ENCODE peak calls at places on chromosomes 7 and 10, in nine cellular contexts. One of them, this sample, is unnamed.

GRCh38 chr7:143987513-143987912 is 12.6 kb upstream of the OR6B1 start:
- DNase-seq in NT2/D1: no peak
- DNase-seq in heart left ventricle: no peak
- DNase-seq in uterus: no peak
- DNase-seq in skeletal muscle cell: no peak
- DNase-seq in breast epithelium: no peak
- DNase-seq in cardiac muscle cell: no peak
- DNase-seq in right cardiac atrium: no peak
- DNase-seq in pancreas: no peak
- DNase-seq in this sample: no peak

GRCh38 chr7:122622682-122623081 is 76.2 kb downstream of the RNF133 start:
- DNase-seq in NT2/D1: no peak
- DNase-seq in heart left ventricle: no peak
- DNase-seq in uterus: no peak
- DNase-seq in skeletal muscle cell: no peak
- DNase-seq in breast epithelium: no peak
- DNase-seq in cardiac muscle cell: no peak
- DNase-seq in right cardiac atrium: no peak
- DNase-seq in pancreas: no peak
- DNase-seq in this sample: no peak

GRCh38 chr7:64187408-64187807 is 19.6 kb upstream of the ZNF735 start:
- DNase-seq in NT2/D1: no peak
- DNase-seq in heart left ventricle: no peak
- DNase-seq in uterus: no peak
- DNase-seq in skeletal muscle cell: no peak
- DNase-seq in breast epithelium: no peak
- DNase-seq in cardiac muscle cell: no peak
- DNase-seq in right cardiac atrium: no peak
- DNase-seq in pancreas: no peak
- DNase-seq in this sample: no peak

GRCh38 chr7:3404490-3404889 is 103.4 kb downstream of the SDK1 start:
- DNase-seq in NT2/D1: no peak
- DNase-seq in heart left ventricle: no peak
- DNase-seq in uterus: no peak
- DNase-seq in skeletal muscle cell: no peak
- DNase-seq in breast epithelium: no peak
- DNase-seq in cardiac muscle cell: no peak
- DNase-seq in right cardiac atrium: no peak
- DNase-seq in pancreas: no peak
- DNase-seq in this sample: peak

GRCh38 chr10:24642921-24643678 is 80.6 kb downstream of the ARHGAP21 start:
- DNase-seq in NT2/D1: peak
- DNase-seq in heart left ventricle: no peak
- DNase-seq in uterus: no peak
- DNase-seq in skeletal muscle cell: peak
- DNase-seq in breast epithelium: no peak
- DNase-seq in cardiac muscle cell: peak
- DNase-seq in right cardiac atrium: no peak
- DNase-seq in pancreas: no peak
- DNase-seq in this sample: peak

GRCh38 chr10:117723343-117723742 is 180.8 kb downstream of the EMX2 start:
- DNase-seq in NT2/D1: no peak
- DNase-seq in heart left ventricle: no peak
- DNase-seq in uterus: no peak
- DNase-seq in skeletal muscle cell: no peak
- DNase-seq in breast epithelium: no peak
- DNase-seq in cardiac muscle cell: no peak
- DNase-seq in right cardiac atrium: no peak
- DNase-seq in pancreas: no peak
- DNase-seq in this sample: no peak

GRCh38 chr10:13827418-13827817 is 240.7 kb downstream of the PRPF18 start:
- DNase-seq in NT2/D1: no peak
- DNase-seq in heart left ventricle: no peak
- DNase-seq in uterus: no peak
- DNase-seq in skeletal muscle cell: no peak
- DNase-seq in breast epithelium: no peak
- DNase-seq in cardiac muscle cell: no peak
- DNase-seq in right cardiac atrium: no peak
- DNase-seq in pancreas: no peak
- DNase-seq in this sample: peak

GRCh38 chr10:132534348-132535064 is 3.1 kb upstream of the INPP5A start:
- DNase-seq in NT2/D1: no peak
- DNase-seq in heart left ventricle: peak
- DNase-seq in uterus: peak
- DNase-seq in skeletal muscle cell: no peak
- DNase-seq in breast epithelium: no peak
- DNase-seq in cardiac muscle cell: no peak
- DNase-seq in right cardiac atrium: no peak
- DNase-seq in pancreas: peak
- DNase-seq in this sample: no peak

GRCh38 chr10:124183617-124184016 is 90.2 kb upstream of the CHST15 start:
- DNase-seq in NT2/D1: no peak
- DNase-seq in heart left ventricle: no peak
- DNase-seq in uterus: no peak
- DNase-seq in skeletal muscle cell: no peak
- DNase-seq in breast epithelium: no peak
- DNase-seq in cardiac muscle cell: no peak
- DNase-seq in right cardiac atrium: no peak
- DNase-seq in pancreas: no peak
- DNase-seq in this sample: no peak

GRCh38 chr10:97081621-97082235 is 104.0 kb downstream of the SLIT1 start:
- DNase-seq in NT2/D1: peak
- DNase-seq in heart left ventricle: peak
- DNase-seq in uterus: no peak
- DNase-seq in skeletal muscle cell: peak
- DNase-seq in breast epithelium: no peak
- DNase-seq in cardiac muscle cell: peak
- DNase-seq in right cardiac atrium: peak
- DNase-seq in pancreas: peak
- DNase-seq in this sample: peak

GRCh38 chr10:117477961-117478670 is 64.4 kb upstream of the EMX2 start:
- DNase-seq in NT2/D1: no peak
- DNase-seq in heart left ventricle: no peak
- DNase-seq in uterus: no peak
- DNase-seq in skeletal muscle cell: peak
- DNase-seq in breast epithelium: no peak
- DNase-seq in cardiac muscle cell: no peak
- DNase-seq in right cardiac atrium: no peak
- DNase-seq in pancreas: no peak
- DNase-seq in this sample: peak

GRCh38 chr7:80923211-80923612 is 4.4 kb upstream of the SEMA3C start:
- DNase-seq in NT2/D1: no peak
- DNase-seq in heart left ventricle: no peak
- DNase-seq in uterus: no peak
- DNase-seq in skeletal muscle cell: no peak
- DNase-seq in breast epithelium: no peak
- DNase-seq in cardiac muscle cell: peak
- DNase-seq in right cardiac atrium: no peak
- DNase-seq in pancreas: no peak
- DNase-seq in this sample: no peak

GRCh38 chr10:101771380-101771779 is 4.5 kb downstream of the FGF8 start:
- DNase-seq in NT2/D1: no peak
- DNase-seq in heart left ventricle: no peak
- DNase-seq in uterus: no peak
- DNase-seq in skeletal muscle cell: no peak
- DNase-seq in breast epithelium: no peak
- DNase-seq in cardiac muscle cell: no peak
- DNase-seq in right cardiac atrium: no peak
- DNase-seq in pancreas: no peak
- DNase-seq in this sample: no peak

GRCh38 chr10:114265392-114266053 is 26.5 kb downstream of the VWA2 start:
- DNase-seq in NT2/D1: no peak
- DNase-seq in heart left ventricle: peak
- DNase-seq in uterus: peak
- DNase-seq in skeletal muscle cell: no peak
- DNase-seq in breast epithelium: no peak
- DNase-seq in cardiac muscle cell: no peak
- DNase-seq in right cardiac atrium: peak
- DNase-seq in pancreas: no peak
- DNase-seq in this sample: no peak

GRCh38 chr7:604884-605531 is 85.4 kb upstream of the PDGFA start:
- DNase-seq in NT2/D1: no peak
- DNase-seq in heart left ventricle: no peak
- DNase-seq in uterus: no peak
- DNase-seq in skeletal muscle cell: no peak
- DNase-seq in breast epithelium: no peak
- DNase-seq in cardiac muscle cell: no peak
- DNase-seq in right cardiac atrium: no peak
- DNase-seq in pancreas: no peak
- DNase-seq in this sample: peak

GRCh38 chr10:97013568-97013967 is 172.2 kb downstream of the SLIT1 start:
- DNase-seq in NT2/D1: no peak
- DNase-seq in heart left ventricle: no peak
- DNase-seq in uterus: no peak
- DNase-seq in skeletal muscle cell: no peak
- DNase-seq in breast epithelium: no peak
- DNase-seq in cardiac muscle cell: no peak
- DNase-seq in right cardiac atrium: no peak
- DNase-seq in pancreas: no peak
- DNase-seq in this sample: no peak

GRCh38 chr7:130358471-130358870 is 13.9 kb downstream of the CPA5 start:
- DNase-seq in NT2/D1: no peak
- DNase-seq in heart left ventricle: no peak
- DNase-seq in uterus: no peak
- DNase-seq in skeletal muscle cell: no peak
- DNase-seq in breast epithelium: no peak
- DNase-seq in cardiac muscle cell: no peak
- DNase-seq in right cardiac atrium: no peak
- DNase-seq in pancreas: no peak
- DNase-seq in this sample: no peak

GRCh38 chr10:131973160-131973951 is 8.4 kb downstream of the BNIP3 start:
- DNase-seq in NT2/D1: no peak
- DNase-seq in heart left ventricle: peak
- DNase-seq in uterus: no peak
- DNase-seq in skeletal muscle cell: no peak
- DNase-seq in breast epithelium: no peak
- DNase-seq in cardiac muscle cell: no peak
- DNase-seq in right cardiac atrium: peak
- DNase-seq in pancreas: no peak
- DNase-seq in this sample: no peak

DNA sequence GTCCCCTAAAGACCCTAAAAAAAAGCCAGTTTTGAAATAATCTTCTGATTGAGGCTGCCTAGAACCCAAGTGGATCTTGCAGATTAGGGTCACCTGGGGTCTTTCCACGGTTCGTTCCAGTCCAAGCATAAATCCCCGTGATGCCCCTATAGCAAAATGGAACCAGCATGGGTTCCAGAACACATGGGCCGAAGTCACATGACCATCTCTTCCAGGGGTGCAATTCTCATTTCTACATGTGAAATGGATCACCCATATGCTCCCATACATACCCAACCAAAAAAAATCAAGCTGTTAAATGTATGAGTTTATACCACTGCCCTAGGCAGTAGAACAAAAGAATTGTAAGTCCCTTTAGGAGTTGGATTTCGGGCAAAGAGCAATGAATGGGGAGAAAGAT is 245.4 kb downstream of the SKIDA1 start:
- DNase-seq in NT2/D1: no peak
- DNase-seq in heart left ventricle: no peak
- DNase-seq in uterus: no peak
- DNase-seq in skeletal muscle cell: no peak
- DNase-seq in breast epithelium: no peak
- DNase-seq in cardiac muscle cell: no peak
- DNase-seq in right cardiac atrium: no peak
- DNase-seq in pancreas: no peak
- DNase-seq in this sample: no peak
- H3K4me3 ChIP-seq in NT2/D1: no peak
- H3K4me3 ChIP-seq in heart left ventricle: no peak
- H3K4me3 ChIP-seq in uterus: no peak
- H3K4me3 ChIP-seq in skeletal muscle cell: no peak
- H3K4me3 ChIP-seq in breast epithelium: no peak
- H3K4me3 ChIP-seq in cardiac muscle cell: no peak
- H3K4me3 ChIP-seq in right cardiac atrium: no peak
- H3K4me3 ChIP-seq in pancreas: no peak
- H3K4me3 ChIP-seq in this sample: no peak

DNA sequence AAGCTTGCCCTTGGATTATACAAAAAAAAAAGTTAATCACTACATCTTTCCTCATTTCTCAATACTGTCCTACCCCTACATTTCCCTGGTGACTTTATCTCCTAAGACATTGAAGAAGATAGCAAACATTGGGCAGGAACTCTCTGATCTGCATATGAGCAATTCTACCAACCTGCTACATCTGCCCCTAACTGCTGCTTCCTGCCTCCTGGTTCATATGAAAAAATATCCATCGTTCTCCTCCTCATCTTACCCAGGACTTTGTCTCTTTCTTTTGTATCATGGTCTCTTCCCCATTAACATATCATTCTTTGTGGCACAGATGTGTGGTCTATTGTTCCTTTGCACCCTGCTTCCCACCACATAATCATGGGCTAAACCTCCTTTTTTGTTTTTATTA is 139.7 kb upstream of the PCGF5 start:
- DNase-seq in NT2/D1: no peak
- DNase-seq in heart left ventricle: no peak
- DNase-seq in uterus: no peak
- DNase-seq in skeletal muscle cell: no peak
- DNase-seq in breast epithelium: no peak
- DNase-seq in cardiac muscle cell: no peak
- DNase-seq in right cardiac atrium: no peak
- DNase-seq in pancreas: no peak
- DNase-seq in this sample: no peak
- H3K4me3 ChIP-seq in NT2/D1: no peak
- H3K4me3 ChIP-seq in heart left ventricle: no peak
- H3K4me3 ChIP-seq in uterus: no peak
- H3K4me3 ChIP-seq in skeletal muscle cell: no peak
- H3K4me3 ChIP-seq in breast epithelium: no peak
- H3K4me3 ChIP-seq in cardiac muscle cell: no peak
- H3K4me3 ChIP-seq in right cardiac atrium: no peak
- H3K4me3 ChIP-seq in pancreas: no peak
- H3K4me3 ChIP-seq in this sample: no peak

GRCh38 chr7:38300175-38300574 is 26.7 kb upstream of the TARP start:
- DNase-seq in NT2/D1: no peak
- DNase-seq in heart left ventricle: no peak
- DNase-seq in uterus: no peak
- DNase-seq in skeletal muscle cell: no peak
- DNase-seq in breast epithelium: no peak
- DNase-seq in cardiac muscle cell: no peak
- DNase-seq in right cardiac atrium: no peak
- DNase-seq in pancreas: no peak
- DNase-seq in this sample: no peak
- H3K4me3 ChIP-seq in NT2/D1: no peak
- H3K4me3 ChIP-seq in heart left ventricle: no peak
- H3K4me3 ChIP-seq in uterus: no peak
- H3K4me3 ChIP-seq in skeletal muscle cell: no peak
- H3K4me3 ChIP-seq in breast epithelium: no peak
- H3K4me3 ChIP-seq in cardiac muscle cell: no peak
- H3K4me3 ChIP-seq in right cardiac atrium: no peak
- H3K4me3 ChIP-seq in pancreas: no peak
- H3K4me3 ChIP-seq in this sample: no peak

DNA sequence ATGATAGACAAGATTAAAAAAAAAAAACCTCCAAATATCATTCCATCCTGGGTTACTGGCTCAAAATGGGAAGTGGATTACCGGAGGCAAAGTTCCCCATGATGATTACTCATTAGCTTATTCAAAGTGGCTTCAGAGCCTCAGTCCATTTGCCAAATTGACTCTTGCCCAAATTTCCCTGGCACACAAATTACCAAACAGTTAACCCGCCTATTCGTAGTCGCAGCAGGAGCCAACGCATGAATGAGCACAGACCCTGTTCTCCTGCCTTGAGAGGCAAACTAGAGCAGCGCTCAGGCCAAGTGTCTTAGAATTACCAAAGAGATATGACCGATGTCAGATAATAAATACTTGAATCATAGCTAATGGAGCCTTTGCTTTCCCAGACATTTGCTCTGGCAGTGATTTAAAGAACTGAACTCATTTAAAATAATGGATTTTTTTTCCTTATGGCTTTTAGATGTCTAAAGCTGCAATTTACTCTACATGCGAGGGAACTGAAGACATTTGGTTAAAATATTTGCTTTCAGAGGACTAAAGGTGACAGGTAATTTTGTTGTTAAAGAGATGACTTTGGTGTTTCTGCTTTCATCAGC is 64.9 kb downstream of the CTTNBP2 start:
- DNase-seq in NT2/D1: no peak
- DNase-seq in heart left ventricle: peak
- DNase-seq in uterus: peak
- DNase-seq in skeletal muscle cell: no peak
- DNase-seq in breast epithelium: peak
- DNase-seq in cardiac muscle cell: peak
- DNase-seq in right cardiac atrium: peak
- DNase-seq in pancreas: peak
- DNase-seq in this sample: no peak
- H3K4me3 ChIP-seq in NT2/D1: no peak
- H3K4me3 ChIP-seq in heart left ventricle: no peak
- H3K4me3 ChIP-seq in uterus: no peak
- H3K4me3 ChIP-seq in skeletal muscle cell: no peak
- H3K4me3 ChIP-seq in breast epithelium: no peak
- H3K4me3 ChIP-seq in cardiac muscle cell: no peak
- H3K4me3 ChIP-seq in right cardiac atrium: no peak
- H3K4me3 ChIP-seq in pancreas: no peak
- H3K4me3 ChIP-seq in this sample: no peak